ENCODE peak calls at places on chromosomes 3 and 15, in eight cellular contexts. One of them, this sample, is unnamed.

GRCh38 chr15:91431041-91431715 is 331.1 kb downstream of the SV2B start:
- DNase-seq in ACHN: no peak
- DNase-seq in ELR: no peak
- DNase-seq in RPMI7951: no peak
- DNase-seq in T-helper 1 cell: no peak
- DNase-seq in NCI-H1092: no peak
- DNase-seq in mesenchymal stem cell: no peak
- DNase-seq in body of pancreas: no peak
- DNase-seq in this sample: no peak

GRCh38 chr3:109117939-109118338 is at the start of gene MORC1:
- DNase-seq in RPMI7951: no peak
- DNase-seq in T-helper 1 cell: no peak
- DNase-seq in NCI-H1092: no peak
- DNase-seq in body of pancreas: no peak
- DNase-seq in mesenchymal stem cell: no peak
- DNase-seq in ELR: no peak
- DNase-seq in ACHN: no peak
- DNase-seq in this sample: no peak

GRCh38 chr3:119294402-119294888 is 262 bp downstream of the ARHGAP31 start:
- DNase-seq in T-helper 1 cell: peak; percentile 71
- DNase-seq in mesenchymal stem cell: peak; percentile 72
- DNase-seq in RPMI7951: peak; percentile 52
- DNase-seq in NCI-H1092: no peak
- DNase-seq in ACHN: peak; percentile 19
- DNase-seq in ELR: no peak
- DNase-seq in body of pancreas: peak; percentile 58
- DNase-seq in this sample: peak; percentile 65

GRCh38 chr3:25433868-25434267 is 5.8 kb downstream of the RARB start:
- DNase-seq in body of pancreas: no peak
- DNase-seq in NCI-H1092: no peak
- DNase-seq in T-helper 1 cell: no peak
- DNase-seq in mesenchymal stem cell: no peak
- DNase-seq in ACHN: no peak
- DNase-seq in RPMI7951: no peak
- DNase-seq in ELR: no peak
- DNase-seq in this sample: no peak

GRCh38 chr3:16871915-16872842 is 12.6 kb upstream of the PLCL2 start:
- DNase-seq in NCI-H1092: no peak
- DNase-seq in ELR: peak; percentile 85
- DNase-seq in body of pancreas: no peak
- DNase-seq in mesenchymal stem cell: no peak
- DNase-seq in RPMI7951: no peak
- DNase-seq in T-helper 1 cell: no peak
- DNase-seq in ACHN: no peak
- DNase-seq in this sample: no peak

GRCh38 chr3:71372911-71373637 is 210.5 kb downstream of the FOXP1 start:
- DNase-seq in ELR: no peak
- DNase-seq in RPMI7951: no peak
- DNase-seq in T-helper 1 cell: no peak
- DNase-seq in ACHN: no peak
- DNase-seq in NCI-H1092: no peak
- DNase-seq in body of pancreas: no peak
- DNase-seq in mesenchymal stem cell: no peak
- DNase-seq in this sample: no peak

GRCh38 chr3:141128126-141128777 is 77.1 kb downstream of the SPSB4 start:
- DNase-seq in mesenchymal stem cell: no peak
- DNase-seq in NCI-H1092: no peak
- DNase-seq in body of pancreas: no peak
- DNase-seq in ACHN: no peak
- DNase-seq in ELR: no peak
- DNase-seq in T-helper 1 cell: no peak
- DNase-seq in RPMI7951: no peak
- DNase-seq in this sample: no peak

GRCh38 chr15:99434506-99435137 is 131.2 kb upstream of the MEF2A start:
- DNase-seq in mesenchymal stem cell: no peak
- DNase-seq in NCI-H1092: no peak
- DNase-seq in T-helper 1 cell: no peak
- DNase-seq in RPMI7951: no peak
- DNase-seq in ACHN: no peak
- DNase-seq in body of pancreas: no peak
- DNase-seq in ELR: no peak
- DNase-seq in this sample: no peak

GRCh38 chr3:47614788-47615187 is 36.1 kb upstream of the CSPG5 start:
- DNase-seq in mesenchymal stem cell: no peak
- DNase-seq in NCI-H1092: no peak
- DNase-seq in T-helper 1 cell: no peak
- DNase-seq in body of pancreas: no peak
- DNase-seq in RPMI7951: no peak
- DNase-seq in ACHN: no peak
- DNase-seq in ELR: no peak
- DNase-seq in this sample: no peak

GRCh38 chr3:8581373-8581772 is 63.2 kb downstream of the SSUH2 start:
- DNase-seq in NCI-H1092: no peak
- DNase-seq in body of pancreas: no peak
- DNase-seq in RPMI7951: no peak
- DNase-seq in ELR: no peak
- DNase-seq in mesenchymal stem cell: no peak
- DNase-seq in ACHN: no peak
- DNase-seq in T-helper 1 cell: no peak
- DNase-seq in this sample: no peak

GRCh38 chr3:132343018-132343612 is 25.9 kb downstream of the ACP3 start:
- DNase-seq in T-helper 1 cell: no peak
- DNase-seq in RPMI7951: peak; percentile 61
- DNase-seq in ACHN: peak; percentile 54
- DNase-seq in ELR: peak; percentile 72
- DNase-seq in NCI-H1092: peak; percentile 43
- DNase-seq in mesenchymal stem cell: peak; percentile 72
- DNase-seq in body of pancreas: peak; percentile 70
- DNase-seq in this sample: no peak

GRCh38 chr3:171039674-171040073 is 13.2 kb upstream of the SLC2A2 start:
- DNase-seq in NCI-H1092: no peak
- DNase-seq in ELR: no peak
- DNase-seq in T-helper 1 cell: no peak
- DNase-seq in ACHN: no peak
- DNase-seq in RPMI7951: no peak
- DNase-seq in body of pancreas: no peak
- DNase-seq in mesenchymal stem cell: no peak
- DNase-seq in this sample: no peak

GRCh38 chr3:33791477-33792166 is 6.8 kb upstream of the PDCD6IP start:
- DNase-seq in mesenchymal stem cell: peak; percentile 79
- DNase-seq in RPMI7951: peak; percentile 67
- DNase-seq in NCI-H1092: no peak
- DNase-seq in ELR: peak; percentile 67
- DNase-seq in body of pancreas: peak; percentile 25
- DNase-seq in ACHN: no peak
- DNase-seq in T-helper 1 cell: no peak
- DNase-seq in this sample: no peak

GRCh38 chr15:95972136-95972553 is 358.4 kb upstream of the NR2F2 start:
- DNase-seq in ACHN: no peak
- DNase-seq in T-helper 1 cell: no peak
- DNase-seq in body of pancreas: peak; percentile 40
- DNase-seq in NCI-H1092: no peak
- DNase-seq in RPMI7951: peak; percentile 41
- DNase-seq in ELR: peak; percentile 19
- DNase-seq in mesenchymal stem cell: peak; percentile 59
- DNase-seq in this sample: no peak

GRCh38 chr15:49830411-49830810 is 209.6 kb downstream of the DTWD1 start:
- DNase-seq in ACHN: no peak
- DNase-seq in T-helper 1 cell: no peak
- DNase-seq in body of pancreas: no peak
- DNase-seq in ELR: no peak
- DNase-seq in NCI-H1092: no peak
- DNase-seq in mesenchymal stem cell: peak; percentile 46
- DNase-seq in RPMI7951: peak; percentile 50
- DNase-seq in this sample: no peak

GRCh38 chr3:189355115-189355480 is 183.3 kb downstream of the TPRG1 start:
- DNase-seq in ACHN: no peak
- DNase-seq in ELR: no peak
- DNase-seq in T-helper 1 cell: no peak
- DNase-seq in RPMI7951: no peak
- DNase-seq in mesenchymal stem cell: no peak
- DNase-seq in body of pancreas: no peak
- DNase-seq in NCI-H1092: no peak
- DNase-seq in this sample: no peak

GRCh38 chr3:107737909-107738308 is 215.1 kb downstream of the BBX start:
- DNase-seq in ELR: no peak
- DNase-seq in NCI-H1092: no peak
- DNase-seq in RPMI7951: no peak
- DNase-seq in body of pancreas: no peak
- DNase-seq in T-helper 1 cell: no peak
- DNase-seq in ACHN: no peak
- DNase-seq in mesenchymal stem cell: no peak
- DNase-seq in this sample: no peak

GRCh38 chr3:134754768-134755559 is 40.1 kb upstream of the EPHB1 start:
- DNase-seq in body of pancreas: peak; percentile 46
- DNase-seq in ELR: peak; percentile 63
- DNase-seq in mesenchymal stem cell: peak; percentile 21
- DNase-seq in ACHN: peak; percentile 44
- DNase-seq in NCI-H1092: no peak
- DNase-seq in T-helper 1 cell: no peak
- DNase-seq in RPMI7951: peak; percentile 28
- DNase-seq in this sample: no peak

GRCh38 chr3:77795013-77795412 is 755.1 kb downstream of the ROBO2 start:
- DNase-seq in ELR: no peak
- DNase-seq in RPMI7951: no peak
- DNase-seq in mesenchymal stem cell: no peak
- DNase-seq in ACHN: no peak
- DNase-seq in NCI-H1092: no peak
- DNase-seq in body of pancreas: no peak
- DNase-seq in T-helper 1 cell: no peak
- DNase-seq in this sample: no peak

GRCh38 chr3:123448503-123449091 is at the start of gene ADCY5:
- DNase-seq in mesenchymal stem cell: peak; percentile 5
- DNase-seq in body of pancreas: peak; percentile 6
- DNase-seq in ELR: no peak
- DNase-seq in RPMI7951: no peak
- DNase-seq in NCI-H1092: no peak
- DNase-seq in T-helper 1 cell: no peak
- DNase-seq in ACHN: no peak
- DNase-seq in this sample: no peak

GRCh38 chr3:193909387-193909786 is 226.6 kb upstream of the HES1 start:
- DNase-seq in body of pancreas: no peak
- DNase-seq in ELR: no peak
- DNase-seq in mesenchymal stem cell: no peak
- DNase-seq in T-helper 1 cell: no peak
- DNase-seq in NCI-H1092: no peak
- DNase-seq in ACHN: no peak
- DNase-seq in RPMI7951: no peak
- DNase-seq in this sample: no peak

GRCh38 chr15:65211157-65211982 is at the start of gene CILP:
- DNase-seq in T-helper 1 cell: no peak
- DNase-seq in RPMI7951: peak; percentile 8
- DNase-seq in ELR: no peak
- DNase-seq in NCI-H1092: peak; percentile 7
- DNase-seq in mesenchymal stem cell: peak; percentile 33
- DNase-seq in ACHN: no peak
- DNase-seq in body of pancreas: peak; percentile 9
- DNase-seq in this sample: no peak

GRCh38 chr15:73464602-73465001 is 21.6 kb downstream of the REC114 start:
- DNase-seq in body of pancreas: no peak
- DNase-seq in RPMI7951: no peak
- DNase-seq in ACHN: peak; percentile 2
- DNase-seq in ELR: peak; percentile 10
- DNase-seq in mesenchymal stem cell: peak; percentile 1
- DNase-seq in T-helper 1 cell: no peak
- DNase-seq in NCI-H1092: no peak
- DNase-seq in this sample: no peak

GRCh38 chr3:22887664-22888291 is 315.3 kb upstream of the UBE2E2 start:
- DNase-seq in mesenchymal stem cell: peak; percentile 44
- DNase-seq in ELR: peak; percentile 32
- DNase-seq in NCI-H1092: no peak
- DNase-seq in T-helper 1 cell: no peak
- DNase-seq in RPMI7951: peak; percentile 32
- DNase-seq in ACHN: peak; percentile 29
- DNase-seq in body of pancreas: no peak
- DNase-seq in this sample: no peak

GRCh38 chr3:39428745-39429201 is 22.3 kb downstream of the RPSA start:
- DNase-seq in RPMI7951: no peak
- DNase-seq in NCI-H1092: no peak
- DNase-seq in ELR: no peak
- DNase-seq in T-helper 1 cell: no peak
- DNase-seq in body of pancreas: no peak
- DNase-seq in ACHN: no peak
- DNase-seq in mesenchymal stem cell: no peak
- DNase-seq in this sample: no peak

GRCh38 chr15:90883971-90884718 is at the start of gene FES:
- DNase-seq in mesenchymal stem cell: peak; percentile 56
- DNase-seq in ACHN: no peak
- DNase-seq in ELR: peak; percentile 48
- DNase-seq in body of pancreas: peak; percentile 59
- DNase-seq in NCI-H1092: no peak
- DNase-seq in T-helper 1 cell: no peak
- DNase-seq in RPMI7951: peak; percentile 46
- DNase-seq in this sample: no peak

GRCh38 chr3:169772530-169772950 is 656 bp upstream of the MYNN start:
- DNase-seq in ACHN: peak; percentile 80
- DNase-seq in NCI-H1092: peak; percentile 87
- DNase-seq in T-helper 1 cell: peak; percentile 50
- DNase-seq in RPMI7951: peak; percentile 76
- DNase-seq in body of pancreas: peak; percentile 88
- DNase-seq in mesenchymal stem cell: peak; percentile 87
- DNase-seq in ELR: peak; percentile 87
- DNase-seq in this sample: no peak

GRCh38 chr3:26963356-26963742 is 340.8 kb downstream of the LRRC3B start:
- DNase-seq in mesenchymal stem cell: no peak
- DNase-seq in NCI-H1092: no peak
- DNase-seq in RPMI7951: no peak
- DNase-seq in body of pancreas: no peak
- DNase-seq in ELR: peak; percentile 4
- DNase-seq in T-helper 1 cell: no peak
- DNase-seq in ACHN: no peak
- DNase-seq in this sample: no peak

GRCh38 chr3:12522721-12523120 is 22.6 kb downstream of the MKRN2OS start:
- DNase-seq in body of pancreas: peak; percentile 94
- DNase-seq in ACHN: no peak
- DNase-seq in ELR: no peak
- DNase-seq in mesenchymal stem cell: no peak
- DNase-seq in RPMI7951: no peak
- DNase-seq in NCI-H1092: no peak
- DNase-seq in T-helper 1 cell: no peak
- DNase-seq in this sample: no peak

This sample was measured in T-helper 9 cell.